ENCODE peak calls at places on chromosome 15, in ten cellular contexts. J is stomach, T is heart right ventricle, X is choroid plexus epithelial cell, I is GM23338, O is colonic mucosa, V is nephron progenitor cell, Q is WTC11, Z is mesothelial cell of epicardium, P is ascending aorta. S is an unnamed sample.

GRCh38 chr15:80002267-80002666 is 31.3 kb upstream of the BCL2A1 start:
- DNase-seq in O (no peak), Z (no peak), P (no peak), J (no peak), T (no peak), I (no peak), X (no peak), V (no peak), Q (no peak), S (no peak)

GRCh38 chr15:58748040-58748786 is 1.3 kb downstream of the ADAM10 start:
- DNase-seq in Z (no peak), T (no peak), V (no peak), J (no peak), P (no peak), O (peak), I (no peak), X (no peak), Q (no peak), S (no peak)

GRCh38 chr15:69570997-69571396 is 118.4 kb downstream of the RPLP1 start:
- DNase-seq in T (no peak), J (no peak), O (no peak), I (no peak), P (no peak), V (no peak), Q (no peak), Z (no peak), X (no peak), S (no peak)

GRCh38 chr15:58447244-58448010 is 15.6 kb downstream of the LIPC start:
- DNase-seq in P (no peak), V (no peak), I (no peak), O (no peak), J (no peak), T (no peak), Z (no peak), X (peak), Q (no peak), S (no peak)

GRCh38 chr15:90912770-90913075 is 9.6 kb downstream of the MAN2A2 start:
- DNase-seq in I (no peak), J (no peak), T (no peak), Z (no peak), Q (no peak), X (no peak), V (no peak), P (no peak), O (no peak), S (no peak)

GRCh38 chr15:82647835-82648256 is 683 bp upstream of the CPEB1 start:
- DNase-seq in Q (peak), T (peak), Z (no peak), O (no peak), P (no peak), V (peak), J (no peak), I (peak), X (no peak), S (no peak)

GRCh38 chr15:85361306-85361705 is 19.1 kb upstream of the AKAP13 start:
- DNase-seq in I (no peak), Z (no peak), V (no peak), P (no peak), J (no peak), T (no peak), Q (no peak), O (no peak), X (no peak), S (no peak)

GRCh38 chr15:63922551-63923315 is 89.0 kb upstream of the HERC1 start:
- DNase-seq in V (no peak), J (no peak), Z (no peak), I (no peak), O (no peak), P (no peak), Q (no peak), T (no peak), X (peak), S (no peak)

GRCh38 chr15:59741274-59741906 is 52.3 kb upstream of the BNIP2 start:
- DNase-seq in P (no peak), T (no peak), O (no peak), I (peak), X (peak), Q (peak), Z (no peak), J (no peak), V (peak), S (no peak)

GRCh38 chr15:39580630-39581500 is at the start of gene THBS1:
- DNase-seq in X (peak), P (peak), T (peak), Q (peak), J (peak), V (peak), I (peak), O (peak), Z (peak), S (no peak)

GRCh38 chr15:83654379-83655236 is 685 bp downstream of the ADAMTSL3 start:
- DNase-seq in X (no peak), Q (peak), Z (peak), J (peak), I (peak), T (peak), V (peak), O (no peak), P (no peak), S (no peak)

GRCh38 chr15:64092864-64093626 is 593 bp downstream of the CIAO2A start:
- DNase-seq in V (peak), P (no peak), O (peak), J (peak), I (peak), Q (peak), X (peak), Z (peak), T (peak), S (no peak)

GRCh38 chr15:66921319-66921718 is 144.1 kb upstream of the SMAD3 start:
- DNase-seq in Q (no peak), Z (no peak), O (no peak), I (no peak), T (no peak), P (peak), V (no peak), X (no peak), J (peak), S (no peak)

GRCh38 chr15:58528197-58528870 is 96.5 kb downstream of the LIPC start:
- DNase-seq in V (no peak), Z (no peak), Q (no peak), I (no peak), J (peak), O (peak), T (no peak), X (peak), P (no peak), S (no peak)

GRCh38 chr15:25670025-25670554 is 193.0 kb downstream of the ATP10A start:
- DNase-seq in T (peak), Z (peak), O (peak), X (peak), J (no peak), Q (peak), P (peak), V (peak), I (peak), S (no peak)

DNA sequence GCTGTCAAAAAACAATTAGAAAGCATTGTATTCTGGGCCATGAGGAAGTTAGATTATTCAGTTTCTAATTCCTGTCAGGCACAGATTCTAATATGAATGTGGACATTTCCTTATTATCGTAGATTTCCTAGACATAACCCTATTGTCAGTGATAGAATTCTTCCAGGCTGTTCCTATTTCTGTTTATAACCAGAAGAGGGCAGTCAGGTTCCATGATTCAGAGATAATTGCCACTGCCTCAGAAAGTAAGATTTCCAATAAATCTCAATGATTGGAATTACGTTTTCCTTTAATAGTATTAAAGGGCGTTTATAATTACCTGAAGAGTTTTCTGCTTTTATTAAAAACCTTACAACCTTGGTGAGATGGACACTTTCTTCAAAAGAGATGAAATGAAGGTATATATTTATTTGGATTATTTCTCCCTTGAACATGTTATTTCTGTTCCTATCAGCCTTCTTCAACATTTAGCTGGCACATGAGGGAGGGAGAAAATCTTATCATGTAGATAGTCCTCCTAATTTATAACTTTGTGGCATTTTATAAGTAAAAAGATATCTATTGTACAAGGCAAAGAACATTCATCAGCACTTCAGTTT is 439.2 kb downstream of the MCTP2 start:
- DNase-seq in O (no peak), Z (no peak), T (no peak), I (peak), V (no peak), P (no peak), J (no peak), Q (no peak), X (peak), S (no peak)
- TF ChIP-seq CTCF in O (peak), Z (peak), T (peak), I (peak), V (peak), P (peak), J (peak), Q (peak), X (peak), S (peak)

DNA sequence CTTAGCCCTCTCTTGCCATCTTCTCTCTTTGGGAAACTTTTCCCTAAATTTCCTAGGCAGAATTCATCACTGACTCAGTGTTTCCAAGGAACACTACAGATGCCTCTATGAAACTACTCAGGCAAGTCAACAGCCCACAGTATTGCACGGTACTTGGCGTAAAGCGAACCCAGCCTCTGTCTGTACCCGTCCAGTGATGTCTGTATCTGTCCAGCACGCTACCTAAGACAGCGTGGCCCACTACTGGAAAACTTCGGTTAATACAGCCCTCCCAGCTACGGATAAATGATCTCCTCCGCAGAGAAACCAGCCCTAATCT is 467 bp downstream of the SKIC8 start:
- DNase-seq in O (no peak), J (no peak), P (no peak), Z (no peak), Q (no peak), V (no peak), X (peak), T (no peak), I (no peak), S (no peak)
- TF ChIP-seq CTCF in O (no peak), J (no peak), P (no peak), Z (no peak), Q (no peak), V (no peak), X (no peak), T (no peak), I (no peak), S (no peak)

GRCh38 chr15:75625542-75626347 is at the start of gene SNUPN:
- DNase-seq in O (peak), J (peak), Z (peak), V (peak), P (peak), X (peak), T (peak), I (peak), Q (peak), S (no peak)
- TF ChIP-seq CTCF in O (no peak), J (no peak), Z (no peak), V (no peak), P (no peak), X (no peak), T (no peak), I (no peak), Q (no peak), S (no peak)

GRCh38 chr15:99345832-99346462 is 94.7 kb downstream of the LRRC28 start:
- DNase-seq in J (no peak), P (no peak), O (no peak), Q (no peak), T (no peak), V (no peak), X (no peak), Z (no peak), I (no peak), S (no peak)

GRCh38 chr15:99344639-99345038 is 93.4 kb downstream of the LRRC28 start:
- DNase-seq in Z (no peak), X (no peak), J (no peak), P (no peak), O (no peak), V (no peak), T (no peak), I (no peak), Q (no peak), S (no peak)

GRCh38 chr15:99345242-99345641 is 94.0 kb downstream of the LRRC28 start:
- DNase-seq in O (no peak), T (no peak), J (no peak), P (no peak), Q (no peak), I (no peak), X (no peak), V (no peak), Z (no peak), S (no peak)

GRCh38 chr15:99343208-99343607 is 91.9 kb downstream of the LRRC28 start:
- DNase-seq in O (no peak), X (no peak), V (no peak), Q (no peak), T (no peak), J (no peak), Z (no peak), I (no peak), P (no peak), S (no peak)

GRCh38 chr15:99343836-99344551 is 92.7 kb downstream of the LRRC28 start:
- DNase-seq in O (no peak), T (peak), P (no peak), Z (no peak), I (peak), V (peak), Q (peak), X (no peak), J (no peak), S (no peak)
- TF ChIP-seq CTCF in O (peak), T (peak), P (peak), Z (peak), I (peak), V (peak), Q (peak), X (peak), J (peak), S (peak)

DNA sequence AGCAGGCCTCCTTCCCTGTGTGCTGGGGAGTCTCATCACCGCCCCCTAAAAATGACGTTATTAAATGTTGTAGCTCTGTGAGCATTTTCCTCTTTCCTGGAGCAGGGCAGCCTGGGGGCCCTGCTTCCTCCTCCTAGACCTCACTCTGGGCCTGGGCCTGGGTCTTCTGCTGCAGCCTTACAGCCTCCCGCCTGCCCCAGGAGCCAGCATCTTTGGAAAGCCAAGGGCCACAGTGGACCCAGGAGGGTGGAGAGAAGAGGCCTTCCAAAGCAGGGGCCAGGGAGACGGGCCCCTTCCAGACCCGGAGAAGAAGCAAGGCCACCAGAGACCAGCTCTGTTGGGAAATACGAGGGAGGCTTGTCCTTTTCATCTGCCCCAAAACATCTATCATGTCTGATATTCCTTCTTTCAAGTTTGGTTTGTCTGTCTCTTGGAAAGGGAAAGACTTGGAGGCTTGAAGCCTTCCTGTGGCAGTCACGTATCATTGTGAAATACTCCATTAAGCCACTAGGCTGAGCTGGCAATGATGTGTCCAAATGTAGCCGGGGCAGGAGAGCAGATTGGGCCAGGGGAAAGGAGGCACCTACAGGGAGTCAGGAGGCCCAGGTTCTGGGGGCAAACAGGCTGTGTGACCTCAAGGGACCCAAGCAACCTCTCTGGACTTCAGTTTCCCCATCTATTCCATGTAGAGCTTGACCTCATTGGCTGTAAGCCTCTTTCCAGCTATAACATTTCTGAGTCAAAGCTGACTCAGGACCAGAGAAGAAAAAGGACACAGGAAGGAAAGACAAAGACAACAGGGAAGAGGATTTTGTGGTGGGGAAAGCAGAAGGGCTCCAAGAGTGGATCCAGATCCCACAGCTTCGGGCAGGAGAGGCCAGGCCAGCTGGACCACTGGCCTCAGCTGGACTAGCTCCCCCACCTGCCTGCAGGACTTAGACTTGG is 31.1 kb downstream of the CYP11A1 start:
- DNase-seq in T (no peak), Z (no peak), X (no peak), I (no peak), O (no peak), Q (no peak), V (no peak), J (no peak), P (no peak), S (no peak)
- TF ChIP-seq CTCF in T (no peak), Z (no peak), X (peak), I (no peak), O (no peak), Q (no peak), V (no peak), J (no peak), P (no peak), S (no peak)

DNA sequence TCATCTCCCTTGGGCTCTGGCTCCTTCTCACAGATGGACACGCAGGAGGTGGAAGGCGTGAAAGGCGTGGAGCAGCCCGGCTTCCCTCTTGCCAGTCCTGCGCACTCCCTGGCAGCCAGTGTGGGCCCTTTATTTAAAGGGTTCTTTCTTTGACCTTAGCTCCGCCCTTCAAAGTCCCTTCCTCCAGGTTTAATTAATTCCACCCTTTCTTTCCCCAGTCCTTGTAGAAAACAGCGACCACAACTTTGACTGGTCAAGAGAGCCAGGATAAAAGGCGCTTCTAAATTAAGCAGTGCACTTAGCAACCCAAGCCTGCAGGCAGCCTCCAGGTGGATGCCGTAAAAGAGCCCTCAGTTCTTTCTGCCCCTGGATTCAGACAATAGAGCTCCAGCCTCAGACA is at the start of gene HDC:
- DNase-seq in T (no peak), Z (no peak), P (no peak), I (peak), J (no peak), O (no peak), X (no peak), Q (no peak), V (no peak), S (no peak)
- TF ChIP-seq CTCF in T (no peak), Z (no peak), P (no peak), I (no peak), J (no peak), O (no peak), X (no peak), Q (no peak), V (no peak), S (no peak)